ENCODE peak calls at places on chromosomes 16 and 17, in five cellular contexts. Q is cardiac fibroblast, W is anterior cingulate cortex, L is NCI-H2107, P is ecto neural progenitor cell. Z is an unnamed sample.
A peak's percentile ranks its signal among the peaks of the same experiment; 100 is the strongest.

GRCh38 chr16:49280861-49281331 is 742 bp downstream of the CBLN1 start:
- DNase-seq in Q (no peak), W (no peak), L (no peak), P (no peak), Z (no peak)

GRCh38 chr16:27314161-27314723 is 468 bp downstream of the IL4R start:
- DNase-seq in Q (peak; percentile 95), W (no peak), L (no peak), P (peak; percentile 63), Z (peak; percentile 71)

GRCh38 chr17:79618383-79619067 is 7.7 kb upstream of the RBFOX3 start:
- DNase-seq in Q (no peak), W (no peak), L (no peak), P (peak; percentile 49), Z (no peak)

GRCh38 chr17:17990282-17990681 is 17.6 kb downstream of the DRC3 start:
- DNase-seq in Q (no peak), W (no peak), L (no peak), P (no peak), Z (no peak)

GRCh38 chr16:68642436-68643064 is 2.6 kb upstream of the CDH3 start:
- DNase-seq in Q (no peak), W (no peak), L (peak; percentile 3), P (peak; percentile 76), Z (no peak)

GRCh38 chr17:50265690-50266306 is 8.5 kb upstream of the TMEM92 start:
- DNase-seq in Q (no peak), W (no peak), L (no peak), P (peak; percentile 52), Z (no peak)

GRCh38 chr17:38657824-38658740 is 16.7 kb downstream of the EPOP start:
- DNase-seq in Q (no peak), W (no peak), L (no peak), P (no peak), Z (no peak)

GRCh38 chr17:10435096-10435495 is 13.3 kb upstream of the MYH8 start:
- DNase-seq in Q (peak; percentile 7), W (no peak), L (no peak), P (no peak), Z (no peak)

GRCh38 chr17:80512233-80512632 is 32.4 kb upstream of the RPTOR start:
- DNase-seq in Q (no peak), W (no peak), L (no peak), P (no peak), Z (no peak)

GRCh38 chr17:42833771-42834422 is 700 bp downstream of the PSME3 start:
- DNase-seq in Q (no peak), W (no peak), L (no peak), P (no peak), Z (no peak)

GRCh38 chr16:337975-338575 is 14.4 kb downstream of the AXIN1 start:
- DNase-seq in Q (no peak), W (no peak), L (no peak), P (no peak), Z (no peak)

GRCh38 chr16:8848939-8849391 is 19.8 kb downstream of the CARHSP1 start:
- DNase-seq in Q (no peak), W (no peak), L (no peak), P (peak; percentile 29), Z (no peak)

GRCh38 chr17:7022791-7023571 is at the start of gene BCL6B:
- DNase-seq in Q (no peak), W (no peak), L (no peak), P (peak; percentile 75), Z (no peak)

GRCh38 chr16:81556715-81557284 is 112.2 kb downstream of the CMIP start:
- DNase-seq in Q (no peak), W (no peak), L (no peak), P (no peak), Z (no peak)

GRCh38 chr16:67077871-67078270 is 31.9 kb upstream of the PHAF1 start:
- DNase-seq in Q (no peak), W (no peak), L (peak; percentile 67), P (no peak), Z (no peak)